ENCODE peak calls at places on chromosomes 16 and 17, in four cellular contexts. D, G, N and B are unnamed samples.
A peak's percentile ranks its signal among the peaks of the same experiment; 100 is the strongest.

GRCh38 chr17:22599322-22599721 is 907.0 kb downstream of the KCNJ18 start:
- DNase-seq in D (no peak), G (no peak), N (no peak), B (no peak)

GRCh38 chr16:66406534-66407368 is 20.3 kb upstream of the BEAN1 start:
- DNase-seq in D (peak; percentile 82), G (peak; percentile 81), N (peak; percentile 88), B (peak; percentile 54)

GRCh38 chr17:74671031-74671771 is 41.5 kb downstream of the CD300LF start:
- DNase-seq in D (peak; percentile 70), G (peak; percentile 69), N (peak; percentile 75), B (peak; percentile 17)

GRCh38 chr16:51326131-51326856 is 175.2 kb upstream of the SALL1 start:
- DNase-seq in D (no peak), G (peak; percentile 15), N (no peak), B (no peak)

GRCh38 chr17:441155-441950 is 88.7 kb upstream of the RPH3AL start:
- DNase-seq in D (no peak), G (no peak), N (no peak), B (no peak)

GRCh38 chr17:14922421-14922820 is 342.7 kb downstream of the PMP22 start:
- DNase-seq in D (peak; percentile 64), G (no peak), N (no peak), B (no peak)

GRCh38 chr16:24208710-24209109 is 47.4 kb upstream of the CACNG3 start:
- DNase-seq in D (no peak), G (no peak), N (no peak), B (no peak)

GRCh38 chr17:74768069-74768762 is 7.9 kb downstream of the NAT9 start:
- DNase-seq in D (peak; percentile 96), G (no peak), N (peak; percentile 76), B (peak; percentile 81)

GRCh38 chr17:8162997-8163977 is 539 bp upstream of the VAMP2 start:
- DNase-seq in D (peak; percentile 51), G (peak; percentile 30), N (peak; percentile 30), B (no peak)

GRCh38 chr16:23830276-23830675 is 5.5 kb upstream of the PRKCB start:
- DNase-seq in D (no peak), G (no peak), N (no peak), B (no peak)

GRCh38 chr17:68588362-68588761 is 12.8 kb downstream of the FAM20A start:
- DNase-seq in D (no peak), G (no peak), N (no peak), B (no peak)

GRCh38 chr17:43368740-43369506 is 29.9 kb upstream of the ARL4D start:
- DNase-seq in D (peak; percentile 89), G (no peak), N (peak; percentile 88), B (peak; percentile 80)
- TF ChIP-seq POLR2A in D (peak; percentile 30), G (no peak), N (peak; percentile 22), B (peak; percentile 55)

DNA sequence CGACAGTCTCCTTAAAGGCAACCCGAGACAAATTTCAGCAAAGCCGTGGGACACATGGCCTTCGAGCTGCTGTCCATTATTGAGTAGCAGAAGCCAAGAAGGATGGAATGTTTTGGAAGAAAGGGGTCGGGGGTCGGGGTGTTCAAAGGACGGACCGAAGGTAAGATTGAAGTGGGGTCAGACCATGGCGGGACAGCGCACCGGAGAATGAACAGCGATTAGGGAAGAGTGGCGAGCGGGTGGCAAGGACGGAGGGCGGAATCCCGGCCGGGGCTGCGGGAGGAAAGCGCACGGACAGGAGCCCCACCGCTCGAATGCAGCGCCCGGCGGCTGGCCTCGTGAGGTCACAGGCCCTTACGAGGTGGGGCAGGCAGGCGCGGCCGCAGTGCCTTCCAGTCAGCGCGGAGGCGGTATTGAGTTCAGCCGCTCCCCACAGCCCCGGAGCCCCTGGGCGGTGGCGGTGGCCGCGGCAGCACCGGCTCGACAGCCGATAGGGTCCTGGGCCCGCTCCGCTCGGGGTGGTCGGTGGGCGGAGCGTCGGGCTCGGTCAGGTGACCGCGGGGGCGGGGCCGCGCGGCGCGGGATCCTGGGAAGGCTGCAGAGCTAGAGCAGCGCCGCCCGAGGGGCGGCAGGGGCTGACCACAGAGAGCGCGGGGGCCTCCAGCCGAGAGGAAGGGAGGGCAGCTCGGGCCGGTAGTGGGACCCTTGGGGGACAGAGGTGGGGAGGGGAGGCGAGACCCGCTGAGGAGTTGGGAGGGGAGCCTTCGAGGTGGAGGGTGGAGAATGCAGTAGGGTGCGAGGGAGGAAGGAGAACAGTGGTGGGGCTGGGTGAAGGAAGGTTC is at the start of gene EFCAB13:
- DNase-seq in D (peak; percentile 94), G (peak; percentile 94), N (peak; percentile 89), B (peak; percentile 58)
- TF ChIP-seq POLR2A in D (peak; percentile 88), G (peak; percentile 89), N (peak; percentile 93), B (peak; percentile 90)

GRCh38 chr17:44123356-44124117 is at the start of gene HDAC5:
- DNase-seq in D (peak; percentile 96), G (peak; percentile 96), N (peak; percentile 98), B (peak; percentile 94)
- TF ChIP-seq POLR2A in D (peak; percentile 48), G (peak; percentile 71), N (peak; percentile 90), B (peak; percentile 92)

GRCh38 chr16:67666538-67667433 is at the start of the genes C16orf86 and ENKD1:
- DNase-seq in D (peak; percentile 91), G (peak; percentile 90), N (peak; percentile 88), B (peak; percentile 75)
- TF ChIP-seq POLR2A in D (no peak), G (no peak), N (peak; percentile 23), B (peak; percentile 35)

GRCh38 chr17:28344435-28344901 is 8.9 kb downstream of the TNFAIP1 start:
- DNase-seq in D (no peak), G (no peak), N (no peak), B (no peak)

GRCh38 chr17:28346746-28347246 is 10.5 kb downstream of the POLDIP2 start:
- DNase-seq in D (peak; percentile 90), G (peak; percentile 57), N (no peak), B (no peak)

GRCh38 chr17:28346199-28346580 is 10.6 kb downstream of the TNFAIP1 start:
- DNase-seq in D (no peak), G (no peak), N (no peak), B (no peak)

GRCh38 chr17:28344011-28344410 is 8.4 kb downstream of the TNFAIP1 start:
- DNase-seq in D (no peak), G (no peak), N (no peak), B (no peak)

GRCh38 chr17:28345420-28346198 is 10.0 kb downstream of the TNFAIP1 start:
- DNase-seq in D (peak; percentile 51), G (no peak), N (peak; percentile 62), B (no peak)
- TF ChIP-seq POLR2A in D (no peak), G (peak; percentile 46), N (no peak), B (no peak)

GRCh38 chr16:84596801-84597517 is 20.9 kb downstream of the COTL1 start:
- DNase-seq in D (no peak), G (no peak), N (no peak), B (no peak)
- TF ChIP-seq POLR2A in D (no peak), G (no peak), N (no peak), B (no peak)